ENCODE peak calls at places on chromosomes 2 and 18, in six cellular contexts. K is NCI-H2081 treated with DMSO at 0.1 percent for 48 hours, Z is H4, X is right lobe of liver, R is AG08395, I is NAMALWA. B is an unnamed sample.

GRCh38 chr2:107801498-107801897 is 25.2 kb upstream of the RGPD4 start:
- DNase-seq in K (no peak), Z (no peak), R (no peak), X (no peak), I (no peak), B (no peak)

GRCh38 chr2:159010340-159010739 is 41.9 kb downstream of the TANC1 start:
- DNase-seq in X (no peak), Z (peak), I (no peak), R (peak), K (no peak), B (no peak)

GRCh38 chr2:7497223-7497622 is 580.0 kb downstream of the RNF144A start:
- DNase-seq in R (peak), Z (no peak), X (no peak), I (no peak), K (no peak), B (no peak)

GRCh38 chr18:26863122-26863879 is 2.2 kb downstream of the AQP4 start:
- DNase-seq in K (peak), X (peak), Z (peak), I (no peak), R (no peak), B (no peak)

GRCh38 chr2:6423944-6424343 is 441.8 kb downstream of the CMPK2 start:
- DNase-seq in I (no peak), Z (no peak), K (no peak), R (no peak), X (no peak), B (no peak)

GRCh38 chr2:239945751-239946569 is 79.2 kb downstream of the NDUFA10 start:
- DNase-seq in X (peak), R (no peak), I (no peak), Z (no peak), K (no peak), B (no peak)

GRCh38 chr18:77944533-77944932 is 694.9 kb downstream of the GALR1 start:
- DNase-seq in Z (no peak), I (no peak), X (no peak), K (no peak), R (no peak), B (no peak)

GRCh38 chr18:78740876-78741275 is 238.7 kb upstream of the SALL3 start:
- DNase-seq in Z (no peak), K (no peak), X (peak), R (no peak), I (no peak), B (no peak)

GRCh38 chr2:189267925-189268579 is 88.5 kb upstream of the COL5A2 start:
- DNase-seq in R (peak), Z (no peak), K (no peak), I (no peak), X (no peak), B (no peak)

GRCh38 chr2:195094330-195094729 is 562.7 kb upstream of the SLC39A10 start:
- DNase-seq in I (no peak), X (no peak), Z (peak), R (no peak), K (no peak), B (no peak)

GRCh38 chr2:3725458-3726250 is 22.3 kb downstream of the DCDC2C start:
- DNase-seq in I (no peak), X (no peak), R (no peak), K (no peak), Z (no peak), B (no peak)

GRCh38 chr2:168254158-168254935 is 7.0 kb upstream of the STK39 start:
- DNase-seq in Z (no peak), I (peak), X (no peak), R (peak), K (no peak), B (no peak)

GRCh38 chr2:10947005-10947440 is 35.3 kb downstream of the KCNF1 start:
- DNase-seq in Z (no peak), I (no peak), R (peak), X (no peak), K (no peak), B (no peak)

GRCh38 chr2:68156419-68156818 is 1.3 kb upstream of the PNO1 start:
- DNase-seq in Z (no peak), I (peak), K (no peak), X (no peak), R (no peak), B (no peak)

GRCh38 chr2:67451086-67451832 is 54.1 kb downstream of the ETAA1 start:
- DNase-seq in K (no peak), I (no peak), X (peak), R (peak), Z (peak), B (no peak)

GRCh38 chr18:8046421-8046820 is 479.3 kb downstream of the PTPRM start:
- DNase-seq in Z (no peak), K (no peak), I (no peak), X (no peak), R (no peak), B (no peak)

GRCh38 chr18:12278765-12279682 is 24.9 kb downstream of the CIDEA start:
- DNase-seq in K (no peak), R (peak), X (peak), Z (peak), I (no peak), B (peak)

GRCh38 chr2:178550352-178550751 is 70.1 kb downstream of the PLEKHA3 start:
- DNase-seq in I (no peak), R (no peak), Z (no peak), K (no peak), X (no peak), B (no peak)

GRCh38 chr2:199364153-199364552 is 93.6 kb downstream of the SATB2 start:
- DNase-seq in I (no peak), K (no peak), Z (no peak), R (no peak), X (no peak), B (no peak)

GRCh38 chr2:62307469-62308389 is 111.8 kb downstream of the B3GNT2 start:
- DNase-seq in Z (no peak), X (no peak), K (no peak), I (no peak), R (no peak), B (no peak)

GRCh38 chr2:98463988-98464771 is 19.5 kb downstream of the INPP4A start:
- DNase-seq in X (no peak), K (no peak), Z (no peak), R (no peak), I (peak), B (no peak)

B was measured in smooth muscle cell of the brain vasculature.